ENCODE peak calls at places on chromosome 4, in seven cellular contexts. B is AG08396, H is EH, S is iris pigment epithelial cell, G is GM12865, L is retina, R is COLO829. K is an unnamed sample.

GRCh38 chr4:77052352-77052751 is 23.4 kb downstream of the CCNI start:
- DNase-seq in B (no peak), H (peak), S (peak), G (peak), L (no peak), R (no peak), K (peak)

GRCh38 chr4:97493815-97494518 is 649.3 kb downstream of the STPG2 start:
- DNase-seq in B (no peak), H (no peak), S (no peak), G (no peak), L (no peak), R (no peak), K (no peak)

GRCh38 chr4:117420966-117421365 is 335.6 kb upstream of the TRAM1L1 start:
- DNase-seq in B (no peak), H (no peak), S (no peak), G (no peak), L (no peak), R (no peak), K (no peak)

GRCh38 chr4:37555324-37555723 is 130.9 kb downstream of the RELL1 start:
- DNase-seq in B (no peak), H (peak), S (no peak), G (no peak), L (no peak), R (no peak), K (no peak)

GRCh38 chr4:6069845-6070709 is 51.8 kb upstream of the C4orf50 start:
- DNase-seq in B (no peak), H (no peak), S (no peak), G (no peak), L (no peak), R (no peak), K (no peak)

GRCh38 chr4:73917081-73917501 is 47.9 kb downstream of the CXCL1 start:
- DNase-seq in B (peak), H (peak), S (peak), G (no peak), L (no peak), R (peak), K (no peak)

GRCh38 chr4:21452931-21453330 is 495.6 kb downstream of the KCNIP4 start:
- DNase-seq in B (no peak), H (no peak), S (peak), G (no peak), L (no peak), R (peak), K (no peak)

GRCh38 chr4:75412746-75413145 is 101.5 kb downstream of the RCHY1 start:
- DNase-seq in B (no peak), H (no peak), S (no peak), G (no peak), L (no peak), R (no peak), K (no peak)

GRCh38 chr4:85696661-85697060 is 221.7 kb downstream of the ARHGAP24 start:
- DNase-seq in B (no peak), H (no peak), S (no peak), G (no peak), L (no peak), R (peak), K (no peak)

GRCh38 chr4:157888281-157888680 is 284.5 kb downstream of the GASK1B start:
- DNase-seq in B (no peak), H (no peak), S (no peak), G (no peak), L (no peak), R (no peak), K (no peak)

GRCh38 chr4:80538276-80538926 is 202.9 kb downstream of the CFAP299 start:
- DNase-seq in B (no peak), H (peak), S (peak), G (no peak), L (no peak), R (no peak), K (no peak)

GRCh38 chr4:10097906-10098769 is 18.5 kb downstream of the WDR1 start:
- DNase-seq in B (no peak), H (peak), S (no peak), G (no peak), L (no peak), R (no peak), K (no peak)

GRCh38 chr4:40630335-40631021 is 814 bp upstream of the RBM47 start:
- DNase-seq in B (no peak), H (no peak), S (no peak), G (peak), L (peak), R (no peak), K (no peak)

GRCh38 chr4:76074468-76074867 is at the start of gene ART3:
- DNase-seq in B (peak), H (no peak), S (no peak), G (no peak), L (no peak), R (no peak), K (no peak)

GRCh38 chr4:153207561-153207960 is 3.3 kb downstream of the TRIM2 start:
- DNase-seq in B (peak), H (peak), S (peak), G (no peak), L (peak), R (peak), K (no peak)

GRCh38 chr4:85039526-85039925 is 73.0 kb upstream of the WDFY3 start:
- DNase-seq in B (peak), H (peak), S (peak), G (no peak), L (no peak), R (peak), K (no peak)

GRCh38 chr4:66681962-66682361 is 863.3 kb downstream of the CENPC start:
- DNase-seq in B (no peak), H (peak), S (peak), G (no peak), L (no peak), R (no peak), K (no peak)

GRCh38 chr4:2537011-2537830 is 774 bp downstream of the FAM193A start:
- DNase-seq in B (peak), H (peak), S (peak), G (peak), L (peak), R (no peak), K (peak)

GRCh38 chr4:164926301-164926700 is 49.3 kb downstream of the APELA start:
- DNase-seq in B (no peak), H (peak), S (no peak), G (no peak), L (no peak), R (peak), K (no peak)

GRCh38 chr4:158121203-158121586 is 51.6 kb downstream of the GASK1B start:
- DNase-seq in B (peak), H (peak), S (peak), G (no peak), L (no peak), R (no peak), K (no peak)

GRCh38 chr4:41693629-41694028 is 54.9 kb downstream of the PHOX2B start:
- DNase-seq in B (peak), H (peak), S (peak), G (peak), L (peak), R (peak), K (peak)

GRCh38 chr4:41757521-41758156 is 9.1 kb upstream of the PHOX2B start:
- DNase-seq in B (no peak), H (no peak), S (no peak), G (no peak), L (no peak), R (no peak), K (no peak)

GRCh38 chr4:163085085-163085484 is 81.6 kb downstream of the NAF1 start:
- DNase-seq in B (no peak), H (no peak), S (no peak), G (no peak), L (no peak), R (no peak), K (no peak)

GRCh38 chr4:104795264-104795934 is 300.7 kb upstream of the CXXC4 start:
- DNase-seq in B (no peak), H (no peak), S (no peak), G (peak), L (no peak), R (no peak), K (peak)

GRCh38 chr4:181807771-181808170 is 435.4 kb upstream of the TENM3 start:
- DNase-seq in B (no peak), H (peak), S (peak), G (no peak), L (no peak), R (no peak), K (no peak)